ENCODE peak calls at places on chromosome 2, in ten cellular contexts. Y is IMR-90, U is keratinocyte, T is mesendoderm, F is kidney, B is MM.1S, W is hepatocyte, M is osteoblast, J is uterus, O is left lung. Q is an unnamed sample.

GRCh38 chr2:100802076-100802475 is 17.9 kb upstream of the NPAS2 start:
- DNase-seq in M (no peak), O (no peak), Y (no peak), F (peak; percentile 3), U (no peak), T (no peak), W (no peak), B (no peak), J (no peak), Q (no peak)

GRCh38 chr2:179467111-179467510 is 202.5 kb upstream of the SESTD1 start:
- DNase-seq in T (no peak), W (no peak), F (no peak), U (no peak), J (no peak), Y (peak; percentile 64), M (no peak), O (no peak), B (no peak), Q (no peak)

GRCh38 chr2:183093857-183094657 is 15.5 kb downstream of the DUSP19 start:
- DNase-seq in W (no peak), T (no peak), B (no peak), O (no peak), F (no peak), M (peak; percentile 41), J (no peak), Y (peak; percentile 72), U (no peak), Q (no peak)

GRCh38 chr2:24917086-24917485 is 3.0 kb downstream of the ADCY3 start:
- DNase-seq in U (no peak), M (peak; percentile 97), O (no peak), J (no peak), W (no peak), T (no peak), B (no peak), Y (no peak), F (no peak), Q (no peak)

GRCh38 chr2:86072271-86072858 is 33.3 kb downstream of the POLR1A start:
- DNase-seq in B (peak; percentile 47), W (no peak), O (no peak), J (peak; percentile 51), F (peak; percentile 90), M (peak; percentile 90), Y (no peak), T (no peak), U (no peak), Q (no peak)

GRCh38 chr2:121297217-121297830 is 12.3 kb upstream of the TFCP2L1 start:
- DNase-seq in J (no peak), F (no peak), Y (peak; percentile 17), B (no peak), O (no peak), M (peak; percentile 93), W (peak; percentile 57), T (peak; percentile 57), U (no peak), Q (peak; percentile 42)

GRCh38 chr2:67825476-67825875 is 237.3 kb downstream of the C1D start:
- DNase-seq in Y (peak; percentile 82), O (no peak), T (no peak), W (no peak), F (no peak), J (no peak), M (peak; percentile 42), B (no peak), U (no peak), Q (no peak)

GRCh38 chr2:190802810-190803209 is 77.8 kb upstream of the GLS start:
- DNase-seq in O (no peak), J (no peak), W (no peak), B (no peak), M (no peak), Y (no peak), F (no peak), T (no peak), U (no peak), Q (no peak)

GRCh38 chr2:147135401-147135800 is 709.4 kb upstream of the ACVR2A start:
- DNase-seq in M (no peak), B (no peak), J (no peak), T (no peak), U (no peak), Y (no peak), W (no peak), F (no peak), O (no peak), Q (no peak)

GRCh38 chr2:35298493-35298892 is 1057.1 kb upstream of the CRIM1 start:
- DNase-seq in U (no peak), Y (no peak), W (no peak), M (peak; percentile 35), O (no peak), T (no peak), J (no peak), B (no peak), F (no peak), Q (no peak)

GRCh38 chr2:222672068-222672401 is 577 bp downstream of the MOGAT1 start:
- DNase-seq in B (no peak), T (no peak), W (no peak), M (no peak), U (no peak), F (no peak), J (no peak), Y (no peak), O (no peak), Q (no peak)

GRCh38 chr2:222669353-222669752 is 2.1 kb upstream of the MOGAT1 start:
- DNase-seq in F (no peak), U (no peak), O (no peak), B (no peak), M (no peak), J (no peak), T (no peak), W (no peak), Y (no peak), Q (no peak)

GRCh38 chr2:222668755-222669154 is 2.7 kb upstream of the MOGAT1 start:
- DNase-seq in T (no peak), U (no peak), O (no peak), J (no peak), Y (no peak), W (no peak), M (no peak), F (no peak), B (no peak), Q (no peak)

GRCh38 chr2:222671259-222672067 is at the start of gene MOGAT1:
- DNase-seq in F (peak; percentile 72), B (no peak), U (no peak), M (peak; percentile 90), W (peak; percentile 48), J (no peak), O (peak; percentile 94), T (peak; percentile 83), Y (no peak), Q (peak; percentile 53)

DNA sequence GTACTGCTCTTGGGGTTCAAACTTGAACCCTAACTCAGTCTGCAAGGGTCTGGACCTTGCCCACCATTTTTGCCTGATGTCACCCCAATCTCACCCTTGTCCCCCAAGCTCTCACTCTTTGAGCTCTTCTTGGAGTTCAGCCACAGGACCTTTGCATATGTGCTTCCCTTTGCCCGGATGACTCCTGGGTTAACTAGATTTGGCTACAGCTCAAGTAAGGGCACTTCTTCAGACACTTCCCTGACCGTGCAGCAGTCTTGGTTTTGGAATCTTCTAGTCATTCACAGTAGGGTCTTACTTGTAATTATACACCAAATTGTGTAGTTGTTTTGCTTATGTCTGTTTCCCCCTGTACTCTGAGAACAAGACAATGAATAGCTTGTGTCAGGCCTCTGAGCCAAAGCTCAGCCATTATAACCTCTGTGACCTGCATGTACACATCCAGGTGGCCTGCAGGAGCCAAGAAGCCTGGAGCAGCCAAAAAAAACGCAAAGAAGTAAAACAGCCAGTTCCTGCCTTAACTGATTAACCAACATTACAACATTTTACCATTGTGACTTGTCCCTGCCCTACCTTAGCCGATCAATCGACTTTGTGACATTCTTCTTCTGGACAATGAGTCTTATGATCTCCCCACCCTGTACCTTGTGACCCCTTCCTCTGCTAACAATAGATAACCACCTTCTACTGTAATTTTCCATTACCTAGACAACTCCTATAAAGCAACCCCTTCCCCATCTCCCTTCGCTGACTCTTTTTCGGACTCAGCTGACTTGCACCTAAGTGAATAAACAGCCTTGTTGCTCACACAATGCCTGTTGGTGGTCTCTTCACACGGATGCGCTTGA is 1.0 kb upstream of the MOGAT1 start:
- DNase-seq in Y (no peak), T (no peak), F (no peak), O (no peak), J (no peak), B (no peak), M (no peak), W (peak; percentile 5), U (no peak), Q (no peak)
- H3K4me1 ChIP-seq in Y (no peaks in the 10 kb centered on the region), T (peaks cover 3% of the 10 kb centered on the region), F (peaks cover 3% of the 10 kb centered on the region), O (peaks cover 7% of the 10 kb centered on the region), J (no peaks in the 10 kb centered on the region), B (no peaks in the 10 kb centered on the region), M (peaks cover 7% of the 10 kb centered on the region), W (peaks cover 9% of the 10 kb centered on the region), U (peaks cover 8% of the 10 kb centered on the region), Q (peaks cover 32% of the 10 kb centered on the region)

GRCh38 chr2:230422149-230422548 is 6.1 kb downstream of the SP100 start:
- DNase-seq in B (no peak), W (no peak), T (no peak), M (no peak), F (no peak), U (no peak), O (no peak), J (no peak), Y (no peak), Q (no peak)
- H3K4me1 ChIP-seq in B (peaks cover 11% of the 10 kb centered on the region), W (no peaks in the 10 kb centered on the region), T (no peaks in the 10 kb centered on the region), M (peaks cover 42% of the 10 kb centered on the region), F (peaks cover 14% of the 10 kb centered on the region), U (peaks cover 18% of the 10 kb centered on the region), O (peaks cover 17% of the 10 kb centered on the region), J (no peaks in the 10 kb centered on the region), Y (peaks cover 7% of the 10 kb centered on the region), Q (peaks cover 19% of the 10 kb centered on the region)

GRCh38 chr2:9983413-9984216 is 32.1 kb downstream of the GRHL1 start:
- DNase-seq in U (no peak), T (no peak), F (no peak), M (no peak), B (no peak), W (no peak), Y (peak; percentile 62), J (no peak), O (no peak), Q (no peak)

GRCh38 chr2:9984217-9984739 is 32.8 kb downstream of the GRHL1 start:
- DNase-seq in T (peak; percentile 58), J (no peak), M (no peak), U (peak; percentile 4), B (peak; percentile 49), O (no peak), F (no peak), W (peak; percentile 56), Y (peak; percentile 48), Q (no peak)

GRCh38 chr2:9985531-9985930 is 34.0 kb downstream of the GRHL1 start:
- DNase-seq in B (no peak), T (no peak), W (no peak), J (no peak), O (no peak), F (no peak), M (no peak), Y (no peak), U (no peak), Q (no peak)

GRCh38 chr2:9982891-9983290 is 31.4 kb downstream of the GRHL1 start:
- DNase-seq in O (no peak), Y (no peak), F (no peak), T (no peak), U (no peak), B (no peak), J (no peak), W (no peak), M (no peak), Q (no peak)

GRCh38 chr2:9984861-9985480 is 33.5 kb downstream of the GRHL1 start:
- DNase-seq in M (no peak), O (no peak), Y (peak; percentile 63), F (no peak), U (no peak), B (no peak), J (no peak), T (no peak), W (no peak), Q (no peak)
- H3K4me1 ChIP-seq in M (peaks cover 54% of the 10 kb centered on the region), O (no peaks in the 10 kb centered on the region), Y (peaks cover 12% of the 10 kb centered on the region), F (peaks cover 4% of the 10 kb centered on the region), U (no peaks in the 10 kb centered on the region), B (no peaks in the 10 kb centered on the region), J (no peaks in the 10 kb centered on the region), T (no peaks in the 10 kb centered on the region), W (no peaks in the 10 kb centered on the region), Q (peaks cover 10% of the 10 kb centered on the region)

GRCh38 chr2:22769497-22769896 is 615.5 kb upstream of the KLHL29 start:
- DNase-seq in M (no peak), F (no peak), W (no peak), Y (no peak), U (no peak), O (no peak), J (no peak), B (no peak), T (no peak), Q (no peak)
- H3K4me1 ChIP-seq in M (no peaks in the 10 kb centered on the region), F (no peaks in the 10 kb centered on the region), W (no peaks in the 10 kb centered on the region), Y (no peaks in the 10 kb centered on the region), U (no peaks in the 10 kb centered on the region), O (no peaks in the 10 kb centered on the region), J (no peaks in the 10 kb centered on the region), B (no peaks in the 10 kb centered on the region), T (no peaks in the 10 kb centered on the region), Q (no peaks in the 10 kb centered on the region)